ENCODE peak calls at places on chromosomes 11 and 22, in four cellular contexts. One of them, this sample, is unnamed.

GRCh38 chr22:22380098-22381030 is 128.2 kb downstream of the ZNF280B start:
- DNase-seq in K562: peak
- DNase-seq in tibial nerve: no peak
- DNase-seq in sigmoid colon: no peak
- DNase-seq in this sample: peak

GRCh38 chr11:72316984-72317383 is 73.0 kb upstream of the PHOX2A start:
- DNase-seq in sigmoid colon: peak
- DNase-seq in K562: no peak
- DNase-seq in tibial nerve: no peak
- DNase-seq in this sample: no peak

GRCh38 chr11:30665067-30665466 is 78.9 kb upstream of the MPPED2 start:
- DNase-seq in sigmoid colon: no peak
- DNase-seq in tibial nerve: no peak
- DNase-seq in K562: no peak
- DNase-seq in this sample: no peak

GRCh38 chr11:72370201-72370600 is 64.1 kb downstream of the CLPB start:
- DNase-seq in K562: no peak
- DNase-seq in tibial nerve: no peak
- DNase-seq in sigmoid colon: no peak
- DNase-seq in this sample: no peak

GRCh38 chr22:36541831-36542391 is 12.9 kb upstream of the EIF3D start:
- DNase-seq in tibial nerve: no peak
- DNase-seq in sigmoid colon: no peak
- DNase-seq in K562: no peak
- DNase-seq in this sample: no peak

GRCh38 chr11:68396526-68396925 is 64.0 kb upstream of the PPP6R3 start:
- DNase-seq in sigmoid colon: no peak
- DNase-seq in K562: no peak
- DNase-seq in tibial nerve: no peak
- DNase-seq in this sample: no peak

GRCh38 chr11:64803163-64803845 is at the start of gene MAP4K2:
- DNase-seq in tibial nerve: peak
- DNase-seq in K562: peak
- DNase-seq in sigmoid colon: peak
- DNase-seq in this sample: peak

GRCh38 chr22:17903564-17904295 is 120.6 kb downstream of the MICAL3 start:
- DNase-seq in sigmoid colon: no peak
- DNase-seq in tibial nerve: no peak
- DNase-seq in K562: no peak
- DNase-seq in this sample: no peak

GRCh38 chr22:39463931-39464390 is 7.1 kb downstream of the MGAT3 start:
- DNase-seq in tibial nerve: no peak
- DNase-seq in K562: no peak
- DNase-seq in sigmoid colon: no peak
- DNase-seq in this sample: no peak

GRCh38 chr11:69956669-69957190 is 121.4 kb upstream of the ANO1 start:
- DNase-seq in sigmoid colon: no peak
- DNase-seq in tibial nerve: no peak
- DNase-seq in K562: no peak
- DNase-seq in this sample: no peak

GRCh38 chr11:128324531-128325141 is 262.7 kb downstream of the ETS1 start:
- DNase-seq in K562: no peak
- DNase-seq in tibial nerve: no peak
- DNase-seq in sigmoid colon: no peak
- DNase-seq in this sample: peak

GRCh38 chr11:130904380-130904779 is 11.9 kb downstream of the SNX19 start:
- DNase-seq in K562: peak
- DNase-seq in sigmoid colon: no peak
- DNase-seq in tibial nerve: no peak
- DNase-seq in this sample: no peak

GRCh38 chr11:112113539-112114457 is 27.1 kb downstream of the SDHD start:
- DNase-seq in K562: peak
- DNase-seq in sigmoid colon: no peak
- DNase-seq in tibial nerve: no peak
- DNase-seq in this sample: no peak

GRCh38 chr22:17257578-17257977 is 38.3 kb upstream of the ADA2 start:
- DNase-seq in sigmoid colon: no peak
- DNase-seq in K562: no peak
- DNase-seq in tibial nerve: no peak
- DNase-seq in this sample: no peak

GRCh38 chr11:35147273-35147672 is 8.3 kb downstream of the CD44 start:
- DNase-seq in sigmoid colon: no peak
- DNase-seq in K562: no peak
- DNase-seq in tibial nerve: no peak
- DNase-seq in this sample: no peak

GRCh38 chr11:108223449-108224149 is 732 bp downstream of the ATM start:
- DNase-seq in tibial nerve: no peak
- DNase-seq in K562: peak
- DNase-seq in sigmoid colon: no peak
- DNase-seq in this sample: no peak

GRCh38 chr11:3944198-3944597 is 88.7 kb downstream of the STIM1 start:
- DNase-seq in tibial nerve: peak
- DNase-seq in K562: no peak
- DNase-seq in sigmoid colon: no peak
- DNase-seq in this sample: no peak

GRCh38 chr11:618856-619624 is 3.3 kb upstream of the IRF7 start:
- DNase-seq in tibial nerve: no peak
- DNase-seq in K562: no peak
- DNase-seq in sigmoid colon: no peak
- DNase-seq in this sample: no peak

GRCh38 chr11:20873054-20873453 is 203.7 kb downstream of the NELL1 start:
- DNase-seq in tibial nerve: no peak
- DNase-seq in K562: peak
- DNase-seq in sigmoid colon: no peak
- DNase-seq in this sample: no peak

GRCh38 chr11:122748968-122749687 is 89.2 kb upstream of the CRTAM start:
- DNase-seq in sigmoid colon: peak
- DNase-seq in K562: no peak
- DNase-seq in tibial nerve: no peak
- DNase-seq in this sample: peak

GRCh38 chr11:98979212-98979611 is 41.5 kb upstream of the CNTN5 start:
- DNase-seq in sigmoid colon: no peak
- DNase-seq in tibial nerve: no peak
- DNase-seq in K562: no peak
- DNase-seq in this sample: no peak

GRCh38 chr11:118057424-118058145 is 19.3 kb upstream of the TMPRSS4 start:
- DNase-seq in sigmoid colon: peak
- DNase-seq in tibial nerve: no peak
- DNase-seq in K562: no peak
- DNase-seq in this sample: peak

GRCh38 chr11:3015796-3016195 is 23.7 kb upstream of the NAP1L4 start:
- DNase-seq in sigmoid colon: no peak
- DNase-seq in tibial nerve: no peak
- DNase-seq in K562: no peak
- DNase-seq in this sample: no peak

GRCh38 chr11:114970908-114971645 is 292.8 kb downstream of the NXPE2 start:
- DNase-seq in tibial nerve: no peak
- DNase-seq in K562: no peak
- DNase-seq in sigmoid colon: no peak
- DNase-seq in this sample: no peak

GRCh38 chr11:122207505-122207904 is 91.5 kb upstream of the BLID start:
- DNase-seq in tibial nerve: no peak
- DNase-seq in K562: no peak
- DNase-seq in sigmoid colon: peak
- DNase-seq in this sample: no peak

GRCh38 chr11:2305140-2305861 is 3.5 kb downstream of the TSPAN32 start:
- DNase-seq in sigmoid colon: peak
- DNase-seq in tibial nerve: peak
- DNase-seq in K562: peak
- DNase-seq in this sample: peak

GRCh38 chr11:1555713-1556153 is 16.3 kb downstream of the DUSP8 start:
- DNase-seq in tibial nerve: no peak
- DNase-seq in sigmoid colon: no peak
- DNase-seq in K562: no peak
- DNase-seq in this sample: no peak

GRCh38 chr11:7515544-7515943 is 1.7 kb downstream of the PPFIBP2 start:
- DNase-seq in K562: no peak
- DNase-seq in sigmoid colon: no peak
- DNase-seq in tibial nerve: no peak
- DNase-seq in this sample: no peak

GRCh38 chr11:7511405-7511804 is 2.4 kb upstream of the PPFIBP2 start:
- DNase-seq in sigmoid colon: peak
- DNase-seq in K562: no peak
- DNase-seq in tibial nerve: peak
- DNase-seq in this sample: peak

GRCh38 chr11:7513210-7514098 is at the start of gene PPFIBP2:
- DNase-seq in sigmoid colon: peak
- DNase-seq in K562: peak
- DNase-seq in tibial nerve: peak
- DNase-seq in this sample: peak

GRCh38 chr11:7514099-7514725 is 413 bp downstream of the PPFIBP2 start:
- DNase-seq in tibial nerve: no peak
- DNase-seq in K562: no peak
- DNase-seq in sigmoid colon: peak
- DNase-seq in this sample: peak

DNA sequence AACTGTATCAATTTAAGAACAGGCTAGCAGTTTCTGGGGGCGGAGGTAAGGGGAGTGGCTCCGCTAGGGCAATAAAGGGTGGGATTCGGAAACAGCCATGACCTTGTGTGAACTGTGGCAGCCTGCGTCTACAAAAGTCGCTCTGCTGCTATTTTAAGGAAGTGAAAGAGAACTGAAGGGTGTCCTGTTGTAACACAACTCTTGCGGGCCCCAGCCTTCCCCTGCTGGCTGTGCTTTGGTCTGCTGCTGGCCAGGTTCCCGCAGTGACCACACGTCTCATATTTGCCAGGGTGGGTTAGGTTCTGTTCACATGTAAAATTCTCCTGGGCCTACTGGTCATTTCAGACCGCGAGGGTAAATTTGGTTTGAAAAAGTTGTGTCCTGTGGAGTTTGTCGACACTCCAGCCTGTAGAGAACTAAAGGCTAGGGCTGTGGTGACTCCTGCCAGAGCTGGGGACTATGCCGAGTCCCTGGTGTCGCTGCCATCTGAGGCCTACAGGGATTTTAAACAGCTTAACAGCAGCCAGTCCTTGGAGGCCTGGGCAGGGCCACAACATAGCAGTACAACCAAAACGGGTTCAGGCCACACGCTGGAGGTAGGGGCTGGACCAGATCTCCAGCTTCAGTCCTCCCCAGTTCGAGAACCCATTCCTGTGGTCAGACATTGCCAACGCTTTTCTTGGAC is 1.1 kb upstream of the PPFIBP2 start:
- DNase-seq in tibial nerve: peak
- DNase-seq in sigmoid colon: peak
- DNase-seq in K562: no peak
- DNase-seq in this sample: peak
- TF ChIP-seq CTCF in tibial nerve: no peak
- TF ChIP-seq CTCF in sigmoid colon: no peak
- TF ChIP-seq CTCF in K562: no peak
- TF ChIP-seq CTCF in this sample: no peak

DNA sequence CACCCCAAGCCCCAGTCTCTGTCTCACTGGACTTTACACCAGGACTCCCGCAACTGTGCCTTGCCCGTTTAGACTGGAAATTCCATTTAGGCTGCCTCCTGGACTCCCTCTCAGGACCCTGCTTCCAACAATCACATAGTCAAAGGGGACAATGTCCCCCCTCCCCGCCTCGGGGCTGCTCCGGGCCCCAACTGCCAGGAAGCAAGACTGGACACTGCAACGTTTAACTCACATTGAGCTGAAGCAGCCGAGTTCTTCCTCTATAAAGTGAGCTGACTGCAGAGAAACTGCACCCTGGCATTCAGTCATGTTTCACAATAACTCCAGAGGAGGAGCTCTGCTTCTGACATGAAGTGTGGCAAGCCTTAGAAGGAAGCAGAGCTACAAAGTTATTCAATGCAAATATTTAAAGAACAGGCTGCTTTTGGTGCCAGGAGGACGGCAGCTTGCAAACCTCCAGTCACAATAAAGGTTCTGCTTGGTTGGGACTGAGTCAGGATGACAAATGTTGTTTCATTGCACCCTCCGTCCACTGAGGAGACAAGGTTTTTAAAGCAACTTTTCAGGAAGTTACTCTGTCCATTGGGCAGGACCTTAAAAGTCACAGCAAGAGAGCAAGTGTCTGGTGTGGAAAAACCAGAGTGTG is 19.9 kb downstream of the PACSIN2 start:
- DNase-seq in tibial nerve: no peak
- DNase-seq in sigmoid colon: peak
- DNase-seq in K562: no peak
- DNase-seq in this sample: peak
- TF ChIP-seq EP300 in tibial nerve: peak
- TF ChIP-seq EP300 in sigmoid colon: no peak
- TF ChIP-seq EP300 in K562: no peak
- TF ChIP-seq EP300 in this sample: peak

DNA sequence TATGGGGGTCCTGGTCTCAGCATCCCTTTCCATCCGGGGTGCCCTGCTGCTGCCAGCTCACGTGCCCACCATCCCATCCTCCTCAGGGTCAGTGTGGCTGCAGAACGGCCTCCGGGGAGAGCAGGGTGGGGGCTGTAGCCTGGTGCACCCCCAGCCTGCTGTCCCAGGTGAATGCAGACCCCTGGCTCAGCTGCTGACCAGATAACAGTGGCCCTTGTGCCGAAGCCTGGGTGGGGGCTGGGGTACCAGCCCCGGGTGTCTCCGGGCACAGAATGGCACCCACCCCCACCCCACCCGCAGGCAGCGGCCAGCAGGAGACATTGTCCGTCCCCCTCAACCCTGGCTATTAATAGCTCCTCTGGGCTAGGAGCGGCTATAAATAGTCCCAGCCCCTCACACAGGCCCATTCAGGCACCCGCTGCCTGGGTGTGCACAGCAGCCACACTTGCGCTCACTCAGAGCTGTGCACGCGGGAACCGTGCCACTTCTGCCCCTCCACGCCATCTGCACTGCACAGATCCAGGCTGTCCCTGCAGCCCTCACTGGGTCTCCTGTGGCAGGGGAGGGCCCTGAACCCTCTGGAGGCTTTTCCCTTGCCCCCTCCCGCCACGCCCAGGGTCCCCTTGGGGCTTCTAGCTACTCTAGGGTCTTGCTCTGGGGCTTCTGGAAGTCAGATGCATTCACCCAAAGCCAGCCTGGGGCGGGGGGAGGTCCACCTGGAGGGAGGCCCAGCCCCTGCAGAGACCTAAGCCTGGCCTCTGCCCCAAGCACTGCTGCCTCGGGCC is 18.7 kb downstream of the CRELD2 start:
- DNase-seq in tibial nerve: no peak
- DNase-seq in K562: no peak
- DNase-seq in sigmoid colon: no peak
- DNase-seq in this sample: no peak
- TF ChIP-seq POLR2A in tibial nerve: no peak
- TF ChIP-seq POLR2A in K562: no peak
- TF ChIP-seq POLR2A in sigmoid colon: no peak
- TF ChIP-seq POLR2A in this sample: no peak

DNA sequence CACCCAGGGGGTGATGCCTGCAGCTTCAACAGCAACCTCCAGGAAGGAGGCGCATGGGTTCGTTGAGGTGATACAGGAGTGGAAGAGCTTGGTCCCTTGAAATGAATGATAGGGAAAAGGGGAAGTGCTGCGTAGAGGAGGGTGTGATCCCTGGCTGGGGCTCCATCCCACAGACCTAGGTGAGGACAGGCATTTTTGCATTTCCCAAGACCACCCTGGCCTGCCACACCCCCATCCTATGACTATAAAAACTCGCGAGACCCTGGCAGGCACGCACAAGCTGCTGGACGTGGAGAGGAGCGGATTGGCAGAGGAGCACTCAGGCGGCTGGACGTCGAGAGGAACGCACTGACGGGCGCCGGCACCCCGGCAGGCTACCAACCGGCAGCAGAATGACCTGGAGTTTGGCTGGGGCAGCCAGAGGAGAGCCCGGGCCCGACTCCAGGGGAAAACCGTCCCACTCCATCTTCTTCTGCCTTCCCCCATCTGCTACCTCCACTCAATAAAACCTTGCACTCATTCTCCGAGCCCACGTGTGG is 32.6 kb downstream of the RTN4R start:
- DNase-seq in K562: no peak
- DNase-seq in tibial nerve: no peak
- DNase-seq in sigmoid colon: no peak
- DNase-seq in this sample: no peak
- TF ChIP-seq CTCF in K562: no peak
- TF ChIP-seq CTCF in tibial nerve: no peak
- TF ChIP-seq CTCF in sigmoid colon: no peak
- TF ChIP-seq CTCF in this sample: no peak

This sample was measured in transverse colon.